ENCODE peak calls at places on chromosomes 4 and X, in seven cellular contexts. J is breast epithelium, L is HepG2, G is A549, Z is suprapubic skin, N is ovary, O is esophagus squamous epithelium. H is an unnamed sample.

GRCh38 chrX:48531359-48531954 is 8.1 kb upstream of the TBC1D25 start:
- DNase-seq in G (peak; percentile 70), N (no peak), L (no peak), Z (no peak), J (no peak), O (no peak), H (no peak)

GRCh38 chrX:56784666-56785065 is 55.6 kb downstream of the NBDY start:
- DNase-seq in N (no peak), Z (peak; percentile 12), O (no peak), G (no peak), L (no peak), J (no peak), H (no peak)

GRCh38 chr4:112881842-112882241 is 167.6 kb upstream of the ANK2 start:
- DNase-seq in L (no peak), J (no peak), Z (no peak), N (peak; percentile 27), O (no peak), G (no peak), H (no peak)

GRCh38 chrX:39832211-39832610 is 265.5 kb downstream of the BCOR start:
- DNase-seq in N (no peak), O (no peak), J (no peak), L (no peak), G (no peak), Z (no peak), H (no peak)

GRCh38 chrX:144388738-144389137 is 504.9 kb downstream of the UBE2NL start:
- DNase-seq in G (no peak), Z (no peak), O (no peak), L (no peak), J (no peak), N (no peak), H (no peak)

GRCh38 chr4:168309781-168310180 is 8.8 kb downstream of the DDX60 start:
- DNase-seq in N (no peak), O (no peak), G (no peak), J (no peak), Z (no peak), L (no peak), H (no peak)

GRCh38 chr4:88960576-88960975 is 96.4 kb downstream of the FAM13A start:
- DNase-seq in L (no peak), J (no peak), N (no peak), O (no peak), G (no peak), Z (no peak), H (no peak)

GRCh38 chrX:121336831-121337421 is 289.5 kb downstream of the GLUD2 start:
- DNase-seq in Z (no peak), O (no peak), J (no peak), N (no peak), L (no peak), G (no peak), H (no peak)

GRCh38 chrX:6095469-6095868 is 133.2 kb downstream of the NLGN4X start:
- DNase-seq in Z (no peak), J (no peak), G (peak; percentile 0), O (no peak), L (no peak), N (no peak), H (no peak)

GRCh38 chr4:169823685-169824084 is 65.9 kb upstream of the HPF1 start:
- DNase-seq in Z (no peak), G (peak; percentile 27), J (no peak), N (no peak), L (peak; percentile 21), O (no peak), H (peak; percentile 33)

GRCh38 chr4:8142556-8142955 is 16.1 kb downstream of the ABLIM2 start:
- DNase-seq in G (no peak), L (no peak), N (no peak), O (no peak), Z (no peak), J (no peak), H (no peak)

GRCh38 chrX:14598330-14598729 is 69.0 kb downstream of the GLRA2 start:
- DNase-seq in O (no peak), L (no peak), Z (no peak), G (no peak), N (no peak), J (no peak), H (no peak)

GRCh38 chr4:181650033-181650825 is 593.0 kb upstream of the TENM3 start:
- DNase-seq in J (no peak), L (no peak), N (no peak), G (no peak), O (no peak), Z (no peak), H (no peak)

GRCh38 chr4:181643466-181643865 is 599.7 kb upstream of the TENM3 start:
- DNase-seq in G (no peak), L (no peak), J (no peak), Z (no peak), N (no peak), O (no peak), H (no peak)

GRCh38 chr4:181646864-181647263 is 596.3 kb upstream of the TENM3 start:
- DNase-seq in Z (no peak), O (no peak), N (no peak), L (no peak), G (no peak), J (no peak), H (no peak)

GRCh38 chr4:181647396-181648107 is 595.6 kb upstream of the TENM3 start:
- DNase-seq in L (no peak), N (no peak), J (no peak), G (no peak), O (no peak), Z (no peak), H (no peak)

GRCh38 chr4:181645489-181645888 is 597.7 kb upstream of the TENM3 start:
- DNase-seq in N (no peak), L (no peak), G (no peak), J (no peak), Z (no peak), O (no peak), H (no peak)
- TF ChIP-seq POLR2A in N (no peak), L (no peak), G (no peak), J (no peak), Z (no peak), O (no peak), H (no peak)

GRCh38 chrX:47502591-47503222 is 19.7 kb upstream of the ZNF41 start:
- DNase-seq in Z (no peak), N (no peak), J (no peak), O (no peak), G (no peak), L (no peak), H (no peak)

GRCh38 chrX:47501226-47502071 is 18.4 kb upstream of the ZNF41 start:
- DNase-seq in O (no peak), J (no peak), N (no peak), Z (no peak), L (no peak), G (no peak), H (no peak)

GRCh38 chrX:47507204-47507878 is 24.3 kb upstream of the ZNF41 start:
- DNase-seq in G (no peak), O (no peak), Z (no peak), L (no peak), N (no peak), J (no peak), H (no peak)
- H3K27ac ChIP-seq in G (no peak overlapping the region), O (no peak overlapping the region), Z (no peak overlapping the region), L (no peak overlapping the region), N (no peak overlapping the region), J (no peak overlapping the region), H (no peak overlapping the region)

GRCh38 chr4:1207157-1207470 is 34.7 kb upstream of the SPON2 start:
- DNase-seq in G (no peak), O (no peak), N (peak; percentile 37), J (peak; percentile 36), Z (peak; percentile 74), L (no peak), H (no peak)
- H3K4me1 ChIP-seq in G (no peaks in the 10 kb centered on the region), O (peaks cover 37% of the 10 kb centered on the region), N (peaks cover 36% of the 10 kb centered on the region), J (peaks cover under 1% of the 10 kb centered on the region), Z (peaks cover 59% of the 10 kb centered on the region), L (peaks cover 45% of the 10 kb centered on the region), H (peaks cover 61% of the 10 kb centered on the region)

GRCh38 chr4:94175553-94176260 is 32.0 kb upstream of the SMARCAD1 start:
- DNase-seq in Z (no peak), J (no peak), N (no peak), L (no peak), G (no peak), O (no peak), H (no peak)

GRCh38 chr4:94169803-94170372 is 37.8 kb upstream of the SMARCAD1 start:
- DNase-seq in L (no peak), G (no peak), J (no peak), N (no peak), O (no peak), Z (no peak), H (no peak)

GRCh38 chr4:94168321-94168720 is 39.3 kb upstream of the SMARCAD1 start:
- DNase-seq in L (no peak), Z (no peak), G (no peak), N (no peak), J (no peak), O (no peak), H (no peak)

GRCh38 chr4:94171616-94172015 is 36.0 kb upstream of the SMARCAD1 start:
- DNase-seq in O (no peak), Z (no peak), L (no peak), N (no peak), G (peak; percentile 5), J (no peak), H (no peak)
- TF ChIP-seq POLR2A in O (no peak), Z (no peak), L (no peak), N (no peak), G (no peak), J (no peak), H (no peak)

DNA sequence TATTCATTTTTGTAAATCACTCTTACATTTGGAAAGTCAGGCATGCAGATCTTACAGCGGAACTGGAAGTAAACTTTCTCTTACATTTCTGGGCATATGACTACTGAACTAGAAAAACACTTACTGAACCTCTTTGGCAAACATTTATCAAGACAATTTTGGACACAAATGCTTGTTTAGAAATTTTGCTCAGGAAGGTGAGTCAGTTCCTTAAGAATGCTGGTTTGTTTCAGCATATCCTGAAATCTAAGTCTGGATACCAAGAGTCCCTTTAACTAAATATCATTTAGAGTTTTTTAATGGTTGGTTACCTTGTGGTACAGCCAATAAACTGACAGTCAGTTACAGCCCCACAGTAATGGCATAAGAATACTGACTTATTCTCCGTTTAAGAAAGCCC is 15.0 kb downstream of the SHISA3 start:
- DNase-seq in O (no peak), G (no peak), N (no peak), L (no peak), Z (no peak), J (no peak), H (no peak)
- H3K27ac ChIP-seq in O (no peak overlapping the region), G (no peak overlapping the region), N (no peak overlapping the region), L (no peak overlapping the region), Z (no peak overlapping the region), J (peak overlapping the region; percentile 23), H (peak overlapping the region; percentile 71)

GRCh38 chr4:101022151-101023024 is 324.9 kb downstream of the PPP3CA start:
- DNase-seq in L (no peak), O (no peak), G (no peak), Z (no peak), J (no peak), N (no peak), H (no peak)
- H3K4me1 ChIP-seq in L (peaks cover 11% of the 10 kb centered on the region), O (peaks cover 8% of the 10 kb centered on the region), G (peaks cover 33% of the 10 kb centered on the region), Z (peaks cover 23% of the 10 kb centered on the region), J (no peaks in the 10 kb centered on the region), N (no peaks in the 10 kb centered on the region), H (peaks cover 2% of the 10 kb centered on the region)